ENCODE peak calls at places on chromosome 6, in nine cellular contexts. D, G, X, U, H, P, A, W and F are unnamed samples.

GRCh38 chr6:6491761-6492160 is 96.8 kb upstream of the LY86 start:
- DNase-seq in H (no peak), U (no peak), G (no peak), X (no peak), D (no peak), P (no peak), A (no peak), W (no peak), F (no peak)

GRCh38 chr6:13486679-13487121 is 700 bp downstream of the GFOD1 start:
- DNase-seq in X (peak; percentile 40), G (peak; percentile 62), A (peak; percentile 43), U (peak; percentile 67), H (peak; percentile 76), W (no peak), D (no peak), P (peak; percentile 54), F (peak; percentile 13)

GRCh38 chr6:40582892-40583291 is 4.3 kb downstream of the LRFN2 start:
- DNase-seq in U (no peak), D (no peak), P (no peak), W (no peak), G (no peak), A (no peak), X (no peak), H (no peak), F (no peak)

GRCh38 chr6:14743465-14744211 is 502.2 kb upstream of the JARID2 start:
- DNase-seq in G (no peak), A (no peak), D (peak; percentile 89), U (peak; percentile 98), P (peak; percentile 53), X (no peak), H (peak; percentile 100), W (peak; percentile 92), F (no peak)

GRCh38 chr6:168292911-168293310 is 26.7 kb downstream of the DACT2 start:
- DNase-seq in A (no peak), D (no peak), H (no peak), X (no peak), P (no peak), U (no peak), W (no peak), G (no peak), F (peak; percentile 1)

GRCh38 chr6:81938014-81938761 is 185.7 kb upstream of the TENT5A start:
- DNase-seq in W (peak; percentile 58), P (peak; percentile 67), A (no peak), D (peak; percentile 92), G (peak; percentile 25), H (peak; percentile 99), X (no peak), U (peak; percentile 91), F (no peak)

GRCh38 chr6:167454003-167454402 is 129.1 kb downstream of the TTLL2 start:
- DNase-seq in P (no peak), D (no peak), G (no peak), W (no peak), A (no peak), X (no peak), H (no peak), U (no peak), F (no peak)

GRCh38 chr6:16733085-16733484 is 28.2 kb downstream of the ATXN1 start:
- DNase-seq in H (peak; percentile 55), G (no peak), X (no peak), D (no peak), W (no peak), A (no peak), P (no peak), U (no peak), F (no peak)

GRCh38 chr6:90868256-90868655 is 281.4 kb upstream of the MAP3K7 start:
- DNase-seq in P (no peak), X (no peak), G (no peak), H (no peak), A (no peak), D (no peak), U (no peak), W (no peak), F (no peak)

GRCh38 chr6:146891615-146892265 is 293.0 kb downstream of the ADGB start:
- DNase-seq in H (no peak), X (no peak), D (no peak), U (peak; percentile 43), P (no peak), W (no peak), G (no peak), A (no peak), F (no peak)

GRCh38 chr6:46863791-46864190 is 57.9 kb downstream of the ADGRF5 start:
- DNase-seq in W (no peak), X (no peak), A (no peak), P (no peak), D (no peak), G (no peak), H (peak; percentile 40), U (no peak), F (no peak)

GRCh38 chr6:151196571-151196970 is 43.2 kb upstream of the AKAP12 start:
- DNase-seq in A (no peak), P (peak; percentile 62), X (peak; percentile 79), H (no peak), W (no peak), D (peak; percentile 75), G (peak; percentile 51), U (no peak), F (no peak)

GRCh38 chr6:134347916-134348805 is 30.2 kb upstream of the SGK1 start:
- DNase-seq in H (peak; percentile 98), P (no peak), U (peak; percentile 99), W (peak; percentile 81), G (no peak), X (peak; percentile 36), A (no peak), D (peak; percentile 86), F (no peak)

GRCh38 chr6:105209950-105210706 is 30.3 kb upstream of the POPDC3 start:
- DNase-seq in A (no peak), P (no peak), H (peak; percentile 89), U (peak; percentile 83), D (peak; percentile 37), X (no peak), G (no peak), W (no peak), F (no peak)

GRCh38 chr6:34148864-34149810 is 3.2 kb upstream of the GRM4 start:
- DNase-seq in P (no peak), H (no peak), G (no peak), W (no peak), D (no peak), X (no peak), A (no peak), U (no peak), F (no peak)

GRCh38 chr6:139549561-139550070 is 175.2 kb upstream of the CITED2 start:
- DNase-seq in H (peak; percentile 92), P (no peak), G (no peak), X (no peak), A (no peak), W (no peak), D (peak; percentile 53), U (no peak), F (no peak)

GRCh38 chr6:131652472-131652871 is 15.4 kb downstream of the ENPP3 start:
- DNase-seq in A (no peak), G (peak; percentile 79), W (no peak), X (no peak), D (no peak), U (peak; percentile 14), H (peak; percentile 78), P (peak; percentile 35), F (peak; percentile 21)

GRCh38 chr6:35396991-35397390 is 54.6 kb downstream of the PPARD start:
- DNase-seq in D (no peak), W (no peak), X (no peak), G (no peak), A (no peak), P (no peak), H (peak; percentile 47), U (peak; percentile 36), F (no peak)

GRCh38 chr6:722608-723007 is 29.7 kb upstream of the EXOC2 start:
- DNase-seq in P (no peak), W (no peak), H (peak; percentile 74), U (peak; percentile 68), A (no peak), G (no peak), X (no peak), D (no peak), F (no peak)

GRCh38 chr6:20269147-20269546 is 56.9 kb upstream of the MBOAT1 start:
- DNase-seq in A (no peak), U (no peak), D (no peak), X (no peak), P (no peak), H (no peak), W (no peak), G (no peak), F (no peak)

GRCh38 chr6:149259753-149260152 is 57.8 kb upstream of the TAB2 start:
- DNase-seq in A (no peak), U (no peak), D (no peak), G (no peak), H (no peak), W (no peak), P (no peak), X (no peak), F (no peak)

GRCh38 chr6:159063549-159063948 is 18.8 kb upstream of the TAGAP start:
- DNase-seq in P (no peak), A (no peak), U (no peak), X (no peak), W (no peak), H (no peak), G (no peak), D (no peak), F (no peak)

GRCh38 chr6:112827793-112828192 is 480.7 kb downstream of the RFPL4B start:
- DNase-seq in U (no peak), D (no peak), A (no peak), H (peak; percentile 60), G (peak; percentile 40), X (no peak), P (no peak), W (no peak), F (no peak)

GRCh38 chr6:149182262-149182661 is 135.2 kb upstream of the TAB2 start:
- DNase-seq in W (no peak), U (peak; percentile 8), X (peak; percentile 54), A (no peak), G (no peak), D (no peak), P (peak; percentile 45), H (no peak), F (no peak)

GRCh38 chr6:107361568-107362270 is 97.6 kb downstream of the PDSS2 start:
- DNase-seq in G (no peak), X (no peak), H (peak; percentile 88), W (no peak), P (no peak), D (no peak), A (no peak), U (peak; percentile 79), F (no peak)

GRCh38 chr6:66496659-66497058 is 789.6 kb upstream of the EYS start:
- DNase-seq in X (no peak), G (no peak), U (peak; percentile 3), P (no peak), A (peak; percentile 57), H (peak; percentile 40), W (no peak), D (peak; percentile 16), F (peak; percentile 2)

GRCh38 chr6:143357152-143357551 is 93.3 kb downstream of the ADAT2 start:
- DNase-seq in X (no peak), H (no peak), G (no peak), W (no peak), P (no peak), A (no peak), U (no peak), D (no peak), F (no peak)

GRCh38 chr6:33207569-33208088 is 671 bp upstream of the RING1 start:
- DNase-seq in A (no peak), W (peak; percentile 36), D (no peak), U (peak; percentile 55), H (peak; percentile 84), G (peak; percentile 64), X (peak; percentile 75), P (no peak), F (no peak)

GRCh38 chr6:50819906-50820589 is 1.4 kb downstream of the TFAP2B start:
- DNase-seq in W (no peak), A (no peak), H (no peak), D (peak; percentile 36), P (no peak), G (no peak), X (no peak), U (no peak), F (no peak)